ENCODE peak calls at places on chromosomes 7 and 10, in eight cellular contexts. U is WERI-Rb-1, O is neural crest cell, C is IMR-90, D is breast epithelium, L is GM23338, R is astrocyte of the spinal cord, T is adrenal gland. M is an unnamed sample.

GRCh38 chr7:19111474-19112143 is 5.8 kb downstream of the TWIST1 start:
- DNase-seq in U (no peak), O (no peak), C (no peak), D (no peak), L (peak), R (no peak), T (no peak), M (no peak)

GRCh38 chr10:5651086-5651764 is 15.2 kb downstream of the ASB13 start:
- DNase-seq in U (peak), O (no peak), C (no peak), D (no peak), L (no peak), R (no peak), T (peak), M (no peak)

GRCh38 chr7:156156734-156157408 is 344.6 kb upstream of the SHH start:
- DNase-seq in U (peak), O (peak), C (no peak), D (no peak), L (peak), R (peak), T (peak), M (no peak)

GRCh38 chr10:71600856-71601255 is 118.7 kb downstream of the C10orf105 start:
- DNase-seq in U (no peak), O (no peak), C (peak), D (no peak), L (no peak), R (peak), T (no peak), M (no peak)

GRCh38 chr10:21976280-21976679 is 27.2 kb downstream of the DNAJC1 start:
- DNase-seq in U (no peak), O (no peak), C (no peak), D (no peak), L (no peak), R (no peak), T (no peak), M (no peak)

GRCh38 chr10:22702348-22702747 is 12.0 kb downstream of the PIP4K2A start:
- DNase-seq in U (no peak), O (no peak), C (peak), D (no peak), L (no peak), R (peak), T (no peak), M (no peak)

GRCh38 chr7:117478796-117479479 is 887 bp upstream of the CFTR start:
- DNase-seq in U (no peak), O (no peak), C (no peak), D (no peak), L (peak), R (no peak), T (no peak), M (no peak)

GRCh38 chr7:102439963-102440795 is 6.8 kb downstream of the ORAI2 start:
- DNase-seq in U (no peak), O (no peak), C (peak), D (peak), L (peak), R (peak), T (peak), M (no peak)

GRCh38 chr7:7290429-7291122 is 108.2 kb downstream of the C1GALT1 start:
- DNase-seq in U (no peak), O (no peak), C (no peak), D (no peak), L (no peak), R (no peak), T (no peak), M (no peak)

GRCh38 chr7:41955475-41956243 is 252.8 kb upstream of the INHBA start:
- DNase-seq in U (peak), O (peak), C (peak), D (peak), L (peak), R (peak), T (peak), M (peak)

GRCh38 chr7:30224511-30225031 is 59.8 kb upstream of the ZNRF2 start:
- DNase-seq in U (no peak), O (no peak), C (peak), D (no peak), L (no peak), R (peak), T (no peak), M (no peak)

GRCh38 chr7:131835141-131835540 is 278.7 kb upstream of the PODXL start:
- DNase-seq in U (peak), O (no peak), C (no peak), D (no peak), L (no peak), R (no peak), T (no peak), M (no peak)

GRCh38 chr10:663844-664243 is 25.6 kb downstream of the DIP2C start:
- DNase-seq in U (no peak), O (peak), C (no peak), D (no peak), L (no peak), R (no peak), T (no peak), M (peak)

GRCh38 chr7:87152897-87153641 is 816 bp downstream of the DMTF1 start:
- DNase-seq in U (peak), O (peak), C (peak), D (peak), L (peak), R (peak), T (peak), M (no peak)

GRCh38 chr10:119778776-119779445 is 53.1 kb downstream of the INPP5F start:
- DNase-seq in U (no peak), O (no peak), C (no peak), D (no peak), L (no peak), R (no peak), T (no peak), M (no peak)

GRCh38 chr10:14200645-14201534 is 129.8 kb downstream of the FRMD4A start:
- DNase-seq in U (peak), O (peak), C (peak), D (no peak), L (peak), R (no peak), T (peak), M (no peak)

GRCh38 chr10:124527996-124528395 is 66.4 kb downstream of the LHPP start:
- DNase-seq in U (no peak), O (no peak), C (no peak), D (no peak), L (no peak), R (no peak), T (no peak), M (no peak)

GRCh38 chr7:80443336-80443735 is 68.5 kb downstream of the GNAT3 start:
- DNase-seq in U (peak), O (no peak), C (no peak), D (no peak), L (no peak), R (no peak), T (no peak), M (no peak)

GRCh38 chr7:105776068-105776790 is 100.2 kb downstream of the ATXN7L1 start:
- DNase-seq in U (no peak), O (peak), C (peak), D (peak), L (peak), R (peak), T (peak), M (no peak)

GRCh38 chr7:118288098-118288497 is 63.6 kb downstream of the ANKRD7 start:
- DNase-seq in U (no peak), O (no peak), C (no peak), D (no peak), L (no peak), R (peak), T (no peak), M (no peak)

GRCh38 chr10:124512600-124512999 is 51.0 kb downstream of the LHPP start:
- DNase-seq in U (no peak), O (no peak), C (no peak), D (no peak), L (no peak), R (no peak), T (no peak), M (no peak)

GRCh38 chr7:32161708-32162107 is 91.5 kb upstream of the PDE1C start:
- DNase-seq in U (no peak), O (no peak), C (peak), D (no peak), L (no peak), R (peak), T (no peak), M (no peak)

GRCh38 chr10:29502351-29502750 is 132.4 kb downstream of the SVIL start:
- DNase-seq in U (no peak), O (no peak), C (no peak), D (no peak), L (no peak), R (no peak), T (no peak), M (no peak)

GRCh38 chr7:91850455-91850854 is 30.0 kb downstream of the MTERF1 start:
- DNase-seq in U (no peak), O (no peak), C (peak), D (no peak), L (no peak), R (peak), T (no peak), M (no peak)

GRCh38 chr7:142542938-142543337 is 206.3 kb upstream of the PRSS1 start:
- DNase-seq in U (no peak), O (no peak), C (peak), D (no peak), L (no peak), R (peak), T (no peak), M (no peak)

GRCh38 chr7:82291931-82292330 is 151.6 kb downstream of the CACNA2D1 start:
- DNase-seq in U (peak), O (no peak), C (no peak), D (no peak), L (no peak), R (no peak), T (no peak), M (no peak)

GRCh38 chr7:131574741-131575140 is 18.3 kb upstream of the PODXL start:
- DNase-seq in U (no peak), O (no peak), C (no peak), D (no peak), L (no peak), R (peak), T (no peak), M (no peak)

GRCh38 chr7:36526720-36527548 is 137.3 kb downstream of the ANLN start:
- DNase-seq in U (no peak), O (no peak), C (peak), D (no peak), L (no peak), R (peak), T (no peak), M (no peak)

GRCh38 chr7:104176332-104176731 is 31.5 kb downstream of the ORC5 start:
- DNase-seq in U (no peak), O (no peak), C (no peak), D (no peak), L (no peak), R (no peak), T (no peak), M (no peak)

GRCh38 chr7:113198226-113198625 is 79.9 kb upstream of the SMIM30 start:
- DNase-seq in U (no peak), O (no peak), C (no peak), D (no peak), L (no peak), R (no peak), T (no peak), M (no peak)

GRCh38 chr7:133602291-133602690 is 349.4 kb downstream of the EXOC4 start:
- DNase-seq in U (no peak), O (no peak), C (peak), D (no peak), L (peak), R (peak), T (no peak), M (no peak)

GRCh38 chr10:126101744-126102143 is 205.4 kb downstream of the FANK1 start:
- DNase-seq in U (no peak), O (no peak), C (no peak), D (no peak), L (no peak), R (no peak), T (no peak), M (no peak)

GRCh38 chr7:101058355-101058754 is 26.9 kb upstream of the TRIM56 start:
- DNase-seq in U (no peak), O (peak), C (peak), D (no peak), L (peak), R (peak), T (peak), M (peak)

GRCh38 chr7:101060992-101061391 is 24.3 kb upstream of the TRIM56 start:
- DNase-seq in U (no peak), O (no peak), C (no peak), D (no peak), L (no peak), R (no peak), T (no peak), M (no peak)

DNA sequence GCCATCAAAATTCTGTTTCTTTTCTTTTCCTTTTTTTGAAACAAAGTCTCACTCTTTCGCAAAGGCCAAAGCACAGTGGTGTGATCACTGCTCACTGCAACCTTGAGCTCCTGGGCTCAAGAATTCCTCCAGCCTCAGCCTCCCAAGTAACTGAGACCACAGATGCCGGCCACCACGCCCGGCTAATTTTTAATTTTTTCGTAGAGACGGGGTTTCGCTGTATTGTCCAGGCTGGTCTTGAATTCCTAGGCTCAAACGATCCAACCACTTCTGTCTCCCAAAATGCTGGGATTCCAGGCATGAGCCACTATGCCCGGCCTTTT is 25.7 kb upstream of the TRIM56 start:
- DNase-seq in U (no peak), O (no peak), C (no peak), D (no peak), L (no peak), R (no peak), T (no peak), M (no peak)
- TF ChIP-seq CTCF in U (no peak), O (peak), C (no peak), D (no peak), L (no peak), R (no peak), T (no peak), M (no peak)

DNA sequence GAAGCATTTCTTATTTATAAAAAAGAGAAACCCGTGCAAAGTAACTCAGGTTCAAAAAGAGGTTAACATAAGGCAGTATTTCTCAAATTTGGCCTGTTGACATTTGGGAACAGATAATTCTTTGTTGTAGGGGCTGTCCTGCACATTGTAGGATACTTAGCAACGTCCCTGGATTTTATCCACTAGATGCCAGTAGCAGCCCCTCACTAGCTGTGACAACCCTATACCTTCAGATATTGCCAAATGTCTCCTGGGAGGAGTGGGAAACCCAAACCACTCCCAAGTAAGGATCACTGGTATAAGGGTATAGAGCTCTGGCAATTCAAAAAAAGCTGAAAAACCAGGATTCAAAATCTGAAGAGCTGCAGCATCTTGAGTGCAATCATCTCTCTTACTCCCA is 202.3 kb upstream of the PRKCQ start:
- DNase-seq in U (no peak), O (no peak), C (no peak), D (no peak), L (no peak), R (no peak), T (no peak), M (no peak)
- TF ChIP-seq CTCF in U (no peak), O (no peak), C (no peak), D (no peak), L (peak), R (no peak), T (no peak), M (no peak)

GRCh38 chr7:20362574-20363253 is 32.0 kb downstream of the ITGB8 start:
- DNase-seq in U (no peak), O (no peak), C (no peak), D (no peak), L (no peak), R (no peak), T (no peak), M (no peak)

GRCh38 chr7:20358106-20358505 is 27.4 kb downstream of the ITGB8 start:
- DNase-seq in U (no peak), O (no peak), C (no peak), D (no peak), L (no peak), R (no peak), T (no peak), M (no peak)

GRCh38 chr7:20358762-20359282 is 28.1 kb downstream of the ITGB8 start:
- DNase-seq in U (no peak), O (no peak), C (no peak), D (no peak), L (no peak), R (no peak), T (no peak), M (no peak)

GRCh38 chr7:20354825-20355466 is 24.2 kb downstream of the ITGB8 start:
- DNase-seq in U (no peak), O (no peak), C (no peak), D (no peak), L (no peak), R (no peak), T (no peak), M (no peak)

DNA sequence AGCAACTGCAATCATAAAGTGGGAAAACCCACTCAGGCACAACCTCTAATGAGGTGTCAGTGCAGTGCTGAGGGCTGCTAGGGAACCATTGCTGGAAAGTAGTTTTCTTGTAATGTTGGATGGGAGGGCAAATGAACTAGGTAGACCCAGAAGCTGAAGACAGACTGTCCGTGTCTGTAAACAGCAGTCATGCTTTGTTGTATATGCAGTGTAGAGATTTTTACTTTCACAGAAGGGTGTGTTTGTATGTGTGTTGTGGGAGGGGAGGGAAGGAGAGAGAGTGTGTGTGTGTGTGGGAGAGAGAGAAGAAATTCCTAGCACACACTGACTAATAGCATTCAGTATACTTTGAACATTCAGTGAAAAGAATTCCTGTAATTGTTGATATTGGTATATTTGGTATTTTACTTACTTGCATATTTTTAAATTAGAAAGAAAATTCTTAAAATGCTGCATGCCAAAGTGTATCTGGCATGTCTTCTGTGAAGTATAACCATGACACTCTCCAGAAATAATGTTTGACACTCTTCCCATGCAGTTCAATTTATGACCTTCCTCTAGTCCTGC is 28.8 kb downstream of the ITGB8 start:
- DNase-seq in U (no peak), O (no peak), C (peak), D (no peak), L (no peak), R (no peak), T (no peak), M (no peak)
- TF ChIP-seq CTCF in U (no peak), O (no peak), C (no peak), D (no peak), L (no peak), R (no peak), T (no peak), M (no peak)

GRCh38 chr10:79273603-79274002 is 73.7 kb upstream of the PPIF start:
- DNase-seq in U (no peak), O (no peak), C (no peak), D (no peak), L (no peak), R (no peak), T (no peak), M (no peak)

GRCh38 chr10:79274279-79275104 is 72.8 kb upstream of the PPIF start:
- DNase-seq in U (peak), O (no peak), C (no peak), D (peak), L (no peak), R (peak), T (peak), M (peak)

GRCh38 chr10:79270471-79271246 is 76.6 kb upstream of the PPIF start:
- DNase-seq in U (peak), O (no peak), C (no peak), D (no peak), L (no peak), R (no peak), T (no peak), M (no peak)

GRCh38 chr10:79269969-79270368 is 77.3 kb upstream of the PPIF start:
- DNase-seq in U (no peak), O (no peak), C (no peak), D (no peak), L (no peak), R (no peak), T (no peak), M (no peak)

DNA sequence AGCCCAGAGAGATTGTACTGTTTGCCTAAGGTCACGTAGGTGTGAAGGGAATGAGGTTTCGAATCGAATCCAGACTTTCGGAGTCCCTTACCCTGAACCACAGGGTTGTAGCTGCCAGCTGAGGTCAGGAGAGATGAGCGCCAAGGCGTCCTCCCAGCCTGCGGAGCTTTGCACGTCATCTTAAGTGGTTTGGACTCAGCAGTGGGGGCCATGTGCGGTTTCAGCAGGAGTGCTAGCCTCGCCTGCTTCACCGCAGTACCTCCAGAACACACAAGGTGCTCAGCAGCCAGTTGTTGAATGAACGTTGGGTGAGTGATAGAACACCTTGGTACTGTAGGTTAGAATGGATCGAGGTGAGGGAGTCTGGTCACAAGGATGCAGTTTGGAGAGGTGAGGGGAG is 74.9 kb upstream of the PPIF start:
- DNase-seq in U (no peak), O (no peak), C (no peak), D (no peak), L (no peak), R (no peak), T (no peak), M (no peak)
- TF ChIP-seq CTCF in U (no peak), O (no peak), C (no peak), D (no peak), L (no peak), R (no peak), T (no peak), M (no peak)

M was measured in dorsolateral prefrontal cortex.